ENCODE peak calls at places on chromosomes 16 and 17, in four cellular contexts. T is PC-9; I is CD8-positive, alpha-beta T cell; E is tibial nerve. L is an unnamed sample. For H3K27me3, the result is how much of the 10 kb centered on the place peaks cover.

GRCh38 chr17:65514541-65514940 is 46.9 kb downstream of the AXIN2 start:
- DNase-seq in I (no peak), E (no peak), T (no peak), L (no peak)

GRCh38 chr17:40541060-40541872 is 24.0 kb downstream of the CCR7 start:
- DNase-seq in E (no peak), I (peak), T (no peak), L (no peak)

GRCh38 chr17:82295472-82295814 is 21.9 kb upstream of the CSNK1D start:
- DNase-seq in T (no peak), I (no peak), E (no peak), L (no peak)

GRCh38 chr16:20339744-20340143 is 12.4 kb upstream of the GP2 start:
- DNase-seq in T (no peak), E (no peak), I (no peak), L (no peak)

GRCh38 chr17:81427446-81428120 is 32.3 kb downstream of the BAHCC1 start:
- DNase-seq in T (no peak), E (no peak), I (no peak), L (no peak)

GRCh38 chr16:14497245-14498082 is 132.6 kb downstream of the PARN start:
- DNase-seq in I (no peak), E (no peak), T (no peak), L (no peak)

GRCh38 chr16:81405702-81406113 is 38.9 kb upstream of the CMIP start:
- DNase-seq in T (peak), I (no peak), E (no peak), L (peak)

GRCh38 chr17:30961213-30962188 is 9.3 kb upstream of the RNF135 start:
- DNase-seq in I (no peak), T (no peak), E (no peak), L (no peak)

GRCh38 chr16:79011282-79011681 is 589.3 kb downstream of the MAF start:
- DNase-seq in E (no peak), I (no peak), T (no peak), L (no peak)

GRCh38 chr17:152860-153420 is 15.6 kb downstream of the SCGB1C2 start:
- DNase-seq in T (no peak), I (no peak), E (no peak), L (no peak)

GRCh38 chr16:51812945-51813344 is 661.9 kb upstream of the SALL1 start:
- DNase-seq in T (no peak), E (no peak), I (no peak), L (no peak)

GRCh38 chr17:72671034-72671433 is 421.5 kb downstream of the SLC39A11 start:
- DNase-seq in T (no peak), I (no peak), E (no peak), L (no peak)

GRCh38 chr16:81778861-81779539 is at the start of gene PLCG2:
- DNase-seq in T (peak), I (peak), E (peak), L (no peak)

GRCh38 chr17:41689497-41690299 is 1.0 kb downstream of the EIF1 start:
- DNase-seq in T (peak), E (no peak), I (peak), L (no peak)

GRCh38 chr17:47844814-47845453 is 3.9 kb upstream of the SCRN2 start:
- DNase-seq in I (no peak), E (no peak), T (no peak), L (no peak)

GRCh38 chr16:77376358-77376757 is 58.5 kb downstream of the ADAMTS18 start:
- DNase-seq in I (no peak), T (no peak), E (no peak), L (no peak)
- TF ChIP-seq CTCF in I (no peak), T (peak), E (no peak), L (peak)

GRCh38 chr16:29873319-29873718 is 10.3 kb upstream of the CDIPT start:
- DNase-seq in E (no peak), T (no peak), I (no peak), L (no peak)

GRCh38 chr16:29876186-29876577 is 13.2 kb upstream of the CDIPT start:
- DNase-seq in E (no peak), T (no peak), I (no peak), L (no peak)

GRCh38 chr16:29875206-29875605 is 12.2 kb upstream of the CDIPT start:
- DNase-seq in E (no peak), T (no peak), I (no peak), L (no peak)

GRCh38 chr16:29877266-29877961 is 14.4 kb upstream of the CDIPT start:
- DNase-seq in I (no peak), T (peak), E (no peak), L (no peak)

DNA sequence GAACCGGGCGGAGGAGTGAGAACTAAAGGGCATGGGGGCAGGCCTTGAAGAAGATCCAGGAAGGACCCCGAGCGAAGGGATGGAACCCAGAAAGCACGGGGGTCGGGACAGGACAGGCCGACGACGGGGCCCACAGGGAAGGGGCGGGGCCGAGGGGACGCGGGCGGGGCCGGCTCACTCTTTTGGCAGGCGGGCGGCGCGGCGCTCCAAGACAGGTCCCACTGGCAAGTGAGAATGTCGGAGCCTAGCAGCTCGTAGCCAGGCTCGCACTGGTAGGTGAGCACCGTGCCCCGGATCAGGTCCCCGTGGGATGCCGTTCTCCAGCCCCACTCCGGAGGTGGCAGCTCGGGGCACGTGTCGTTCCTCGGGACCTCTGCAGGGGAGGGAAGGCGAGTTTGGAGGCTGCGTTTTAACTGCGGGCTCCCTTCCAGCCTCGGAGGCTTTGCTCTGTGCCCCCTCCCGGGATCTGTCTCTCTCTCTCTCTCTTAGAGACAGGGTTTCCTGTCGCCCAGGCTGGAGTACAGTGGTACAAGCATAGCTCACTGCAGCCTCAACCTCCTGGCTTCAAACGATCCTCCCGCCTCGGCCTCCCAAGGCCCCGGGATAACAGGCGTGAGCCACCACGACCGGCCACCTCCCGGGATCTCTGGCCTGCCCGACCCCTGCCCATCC is 13.7 kb upstream of the CDIPT start:
- DNase-seq in T (no peak), I (peak), E (no peak), L (no peak)
- H3K27me3 ChIP-seq in T (under half), I (under half), E (under half), L (under half)

GRCh38 chr17:60094754-60095153 is 16.0 kb upstream of the HEATR6 start:
- DNase-seq in T (no peak), I (no peak), E (no peak), L (no peak)
- TF ChIP-seq CTCF in T (no peak), I (no peak), E (no peak), L (no peak)

DNA sequence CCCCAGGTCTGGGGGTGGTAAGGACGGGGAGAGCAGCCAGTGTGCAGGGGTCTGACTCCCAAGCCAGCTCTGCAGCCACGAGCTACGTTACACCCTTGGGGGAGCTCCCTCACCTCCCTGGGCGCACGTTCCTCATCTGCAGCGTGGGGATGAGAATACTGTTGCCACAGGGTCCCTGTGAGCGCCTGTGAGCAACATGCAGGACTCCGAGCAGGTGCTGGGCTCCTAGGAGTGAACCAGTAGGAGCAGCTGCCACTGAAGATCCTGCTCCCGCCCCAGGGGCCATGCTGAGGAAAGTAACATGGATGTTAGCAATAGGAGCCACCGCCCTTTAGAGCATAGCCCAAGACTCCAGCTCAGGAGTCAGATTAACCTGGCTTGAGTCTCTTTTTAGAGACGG is 15.9 kb downstream of the DNAAF1 start:
- DNase-seq in E (no peak), T (no peak), I (no peak), L (no peak)
- H3K27me3 ChIP-seq in E (under half), T (under half), I (under half), L (under half)